ENCODE peak calls at places on chromosomes 13 and 19, in ten cellular contexts. Y is OCI-LY7, B is NCI-H2081 treated with DMSO at 0.1 percent for 48 hours, I is T-helper 2 cell, A is GM12891, X is NCI-H1105 treated with DMSO at 0.1 percent for 48 hours, J is colonic mucosa, L is activated T-cell treated with anti-CD3 and anti-CD28 coated beads for 1 hour, N is spleen, W is stomach. R is an unnamed sample.

GRCh38 chr19:40217027-40217810 is 965 bp downstream of the TTC9B start:
- DNase-seq in Y (peak), B (peak), I (no peak), A (no peak), X (peak), J (peak), L (no peak), N (no peak), W (peak), R (no peak)

GRCh38 chr13:29749401-29750177 is 100.8 kb downstream of the UBL3 start:
- DNase-seq in Y (no peak), B (no peak), I (no peak), A (no peak), X (no peak), J (no peak), L (no peak), N (no peak), W (no peak), R (no peak)

GRCh38 chr13:113550453-113550852 is 34.1 kb upstream of the TFDP1 start:
- DNase-seq in Y (no peak), B (no peak), I (no peak), A (no peak), X (no peak), J (peak), L (no peak), N (peak), W (no peak), R (no peak)

GRCh38 chr19:32570081-32570785 is 10.8 kb upstream of the PDCD5 start:
- DNase-seq in Y (peak), B (no peak), I (peak), A (peak), X (peak), J (peak), L (peak), N (no peak), W (peak), R (peak)

GRCh38 chr19:45186509-45187334 is 8.1 kb downstream of the BLOC1S3 start:
- DNase-seq in Y (no peak), B (no peak), I (no peak), A (no peak), X (no peak), J (no peak), L (no peak), N (no peak), W (no peak), R (no peak)

GRCh38 chr19:801030-801860 is 4.0 kb downstream of the PTBP1 start:
- DNase-seq in Y (no peak), B (no peak), I (no peak), A (no peak), X (no peak), J (peak), L (no peak), N (no peak), W (peak), R (no peak)

GRCh38 chr13:45333973-45334922 is 6.7 kb downstream of the TPT1 start:
- DNase-seq in Y (peak), B (no peak), I (peak), A (no peak), X (no peak), J (no peak), L (peak), N (no peak), W (no peak), R (no peak)

GRCh38 chr19:811007-811434 is 10.7 kb downstream of the PLPPR3 start:
- DNase-seq in Y (no peak), B (no peak), I (no peak), A (peak), X (no peak), J (no peak), L (no peak), N (peak), W (no peak), R (no peak)

GRCh38 chr19:4077800-4078683 is 11.3 kb upstream of the ZBTB7A start:
- DNase-seq in Y (peak), B (no peak), I (peak), A (peak), X (no peak), J (peak), L (peak), N (peak), W (peak), R (no peak)

GRCh38 chr13:96575423-96576320 is 418.6 kb downstream of the OXGR1 start:
- DNase-seq in Y (no peak), B (no peak), I (no peak), A (no peak), X (no peak), J (no peak), L (no peak), N (no peak), W (no peak), R (no peak)

GRCh38 chr19:54316746-54317107 is 3.8 kb upstream of the LILRA5 start:
- DNase-seq in Y (peak), B (no peak), I (peak), A (no peak), X (no peak), J (no peak), L (no peak), N (peak), W (no peak), R (no peak)

GRCh38 chr13:99892866-99893504 is 78.6 kb downstream of the ZIC5 start:
- DNase-seq in Y (no peak), B (no peak), I (no peak), A (no peak), X (no peak), J (no peak), L (no peak), N (no peak), W (no peak), R (no peak)

GRCh38 chr13:49441846-49442245 is 2.0 kb downstream of the CAB39L start:
- DNase-seq in Y (no peak), B (no peak), I (peak), A (no peak), X (no peak), J (no peak), L (no peak), N (no peak), W (no peak), R (no peak)

GRCh38 chr19:3162418-3163229 is 15.9 kb upstream of the S1PR4 start:
- DNase-seq in Y (peak), B (no peak), I (peak), A (no peak), X (no peak), J (no peak), L (no peak), N (no peak), W (no peak), R (peak)

GRCh38 chr13:107157272-107157671 is 589.3 kb upstream of the ARGLU1 start:
- DNase-seq in Y (no peak), B (no peak), I (no peak), A (no peak), X (no peak), J (no peak), L (no peak), N (no peak), W (no peak), R (no peak)

GRCh38 chr13:25116044-25116443 is 20.1 kb downstream of the PABPC3 start:
- DNase-seq in Y (no peak), B (no peak), I (no peak), A (no peak), X (no peak), J (no peak), L (no peak), N (no peak), W (no peak), R (no peak)

GRCh38 chr13:52361225-52361624 is 44.7 kb downstream of the THSD1 start:
- DNase-seq in Y (no peak), B (no peak), I (no peak), A (no peak), X (no peak), J (no peak), L (no peak), N (no peak), W (no peak), R (no peak)

GRCh38 chr13:35857769-35858168 is 273.4 kb downstream of the DCLK1 start:
- DNase-seq in Y (no peak), B (no peak), I (no peak), A (no peak), X (peak), J (no peak), L (no peak), N (no peak), W (no peak), R (no peak)

GRCh38 chr19:13314761-13315160 is 164.6 kb downstream of the IER2 start:
- DNase-seq in Y (no peak), B (no peak), I (no peak), A (no peak), X (no peak), J (no peak), L (no peak), N (no peak), W (no peak), R (no peak)

GRCh38 chr13:111371720-111372119 is 51.3 kb downstream of the TEX29 start:
- DNase-seq in Y (no peak), B (no peak), I (no peak), A (no peak), X (no peak), J (no peak), L (no peak), N (no peak), W (no peak), R (no peak)

GRCh38 chr13:109412232-109412935 is 374.0 kb downstream of the IRS2 start:
- DNase-seq in Y (no peak), B (no peak), I (no peak), A (no peak), X (peak), J (peak), L (no peak), N (no peak), W (peak), R (peak)

GRCh38 chr19:19345232-19345631 is 24.6 kb downstream of the MAU2 start:
- DNase-seq in Y (no peak), B (no peak), I (no peak), A (no peak), X (no peak), J (no peak), L (no peak), N (no peak), W (no peak), R (no peak)

GRCh38 chr13:47426126-47426849 is 529.4 kb upstream of the HTR2A start:
- DNase-seq in Y (no peak), B (no peak), I (no peak), A (no peak), X (no peak), J (peak), L (no peak), N (no peak), W (no peak), R (no peak)

GRCh38 chr13:93298741-93299140 is 72.1 kb downstream of the GPC6 start:
- DNase-seq in Y (no peak), B (no peak), I (no peak), A (no peak), X (no peak), J (no peak), L (no peak), N (no peak), W (no peak), R (no peak)

GRCh38 chr13:52809310-52809769 is 39.1 kb downstream of the PCDH8 start:
- DNase-seq in Y (peak), B (peak), I (peak), A (peak), X (peak), J (peak), L (no peak), N (no peak), W (peak), R (peak)

GRCh38 chr19:13404236-13404635 is 102.0 kb downstream of the CACNA1A start:
- DNase-seq in Y (no peak), B (no peak), I (no peak), A (no peak), X (peak), J (no peak), L (no peak), N (no peak), W (no peak), R (no peak)

GRCh38 chr13:27339299-27339698 is 68.7 kb downstream of the RASL11A start:
- DNase-seq in Y (peak), B (no peak), I (peak), A (no peak), X (no peak), J (peak), L (peak), N (no peak), W (peak), R (no peak)

GRCh38 chr19:18427752-18428131 is 8.5 kb downstream of the SSBP4 start:
- DNase-seq in Y (no peak), B (no peak), I (no peak), A (no peak), X (no peak), J (no peak), L (no peak), N (no peak), W (no peak), R (no peak)

GRCh38 chr13:50923272-50923671 is 13.7 kb downstream of the RNASEH2B start:
- DNase-seq in Y (no peak), B (no peak), I (no peak), A (no peak), X (no peak), J (no peak), L (no peak), N (no peak), W (no peak), R (no peak)

GRCh38 chr13:113152894-113153809 is 5.3 kb upstream of the PROZ start:
- DNase-seq in Y (peak), B (no peak), I (no peak), A (no peak), X (peak), J (peak), L (no peak), N (peak), W (peak), R (no peak)

GRCh38 chr19:38769635-38770211 is 3.6 kb downstream of the LGALS7 start:
- DNase-seq in Y (peak), B (no peak), I (peak), A (peak), X (no peak), J (peak), L (peak), N (peak), W (peak), R (no peak)

GRCh38 chr13:44307844-44308243 is 65.8 kb upstream of the SERP2 start:
- DNase-seq in Y (no peak), B (no peak), I (no peak), A (no peak), X (no peak), J (no peak), L (no peak), N (no peak), W (peak), R (no peak)

GRCh38 chr13:25761041-25761440 is 290.8 kb downstream of the SHISA2 start:
- DNase-seq in Y (no peak), B (no peak), I (no peak), A (no peak), X (no peak), J (no peak), L (no peak), N (no peak), W (no peak), R (no peak)

GRCh38 chr19:49056101-49056901 is 1.2 kb downstream of the CGB7 start:
- DNase-seq in Y (peak), B (no peak), I (peak), A (peak), X (peak), J (peak), L (peak), N (peak), W (peak), R (no peak)

GRCh38 chr13:23822252-23822824 is 66.9 kb downstream of the MIPEP start:
- DNase-seq in Y (no peak), B (no peak), I (no peak), A (no peak), X (no peak), J (no peak), L (no peak), N (no peak), W (no peak), R (no peak)

GRCh38 chr19:13018037-13018914 is 23.0 kb downstream of the NFIX start:
- DNase-seq in Y (no peak), B (no peak), I (no peak), A (no peak), X (no peak), J (no peak), L (no peak), N (no peak), W (peak), R (peak)

GRCh38 chr13:77429320-77430142 is 102.6 kb upstream of the MYCBP2 start:
- DNase-seq in Y (peak), B (no peak), I (peak), A (no peak), X (no peak), J (no peak), L (no peak), N (no peak), W (no peak), R (no peak)

GRCh38 chr13:57409656-57410055 is 221.9 kb upstream of the PCDH17 start:
- DNase-seq in Y (no peak), B (no peak), I (no peak), A (no peak), X (no peak), J (no peak), L (no peak), N (no peak), W (no peak), R (no peak)

GRCh38 chr13:95756072-95756471 is 79.1 kb downstream of the DNAJC3 start:
- DNase-seq in Y (no peak), B (no peak), I (no peak), A (no peak), X (no peak), J (no peak), L (no peak), N (no peak), W (no peak), R (no peak)